ENCODE peak calls at places on chromosomes 12 and 14, in eight cellular contexts. W is Calu3, C is right atrium auricular region, X is WTC11, S is stomach, U is AG10803, E is body of pancreas, H is GM12865. B is an unnamed sample.

GRCh38 chr14:23525611-23526010 is 26.0 kb downstream of the ZFHX2 start:
- DNase-seq in W (no peak), C (no peak), X (no peak), S (no peak), U (no peak), E (no peak), H (no peak), B (no peak)

GRCh38 chr12:106780010-106780625 is 5.6 kb downstream of the RIC8B start:
- DNase-seq in W (peak; percentile 34), C (no peak), X (no peak), S (no peak), U (no peak), E (no peak), H (no peak), B (no peak)

GRCh38 chr12:62732861-62733427 is 202.0 kb downstream of the PPM1H start:
- DNase-seq in W (peak; percentile 74), C (no peak), X (no peak), S (no peak), U (peak; percentile 76), E (no peak), H (peak; percentile 39), B (no peak)

GRCh38 chr12:6277982-6278438 is 32.5 kb upstream of the PLEKHG6 start:
- DNase-seq in W (peak; percentile 66), C (no peak), X (no peak), S (peak; percentile 68), U (no peak), E (peak; percentile 77), H (peak; percentile 63), B (peak; percentile 25)

GRCh38 chr12:84336231-84336630 is 576.4 kb downstream of the SLC6A15 start:
- DNase-seq in W (no peak), C (no peak), X (no peak), S (no peak), U (no peak), E (no peak), H (no peak), B (no peak)

GRCh38 chr12:26091837-26092236 is 33.0 kb downstream of the BHLHE41 start:
- DNase-seq in W (no peak), C (no peak), X (peak; percentile 40), S (no peak), U (no peak), E (no peak), H (no peak), B (no peak)

GRCh38 chr12:4257442-4257841 is 16.1 kb upstream of the CCND2 start:
- DNase-seq in W (no peak), C (no peak), X (no peak), S (no peak), U (no peak), E (no peak), H (no peak), B (no peak)

GRCh38 chr12:129719426-129719825 is 184.4 kb downstream of the TMEM132D start:
- DNase-seq in W (no peak), C (no peak), X (no peak), S (no peak), U (no peak), E (no peak), H (no peak), B (no peak)

GRCh38 chr14:94561656-94562010 is 391 bp downstream of the SERPINA4 start:
- DNase-seq in W (no peak), C (no peak), X (no peak), S (no peak), U (no peak), E (no peak), H (no peak), B (no peak)

GRCh38 chr12:117125275-117125613 is 26.0 kb upstream of the TESC start:
- DNase-seq in W (no peak), C (no peak), X (no peak), S (no peak), U (no peak), E (no peak), H (no peak), B (no peak)

GRCh38 chr12:41983394-41983793 is 161.3 kb downstream of the GXYLT1 start:
- DNase-seq in W (no peak), C (no peak), X (no peak), S (no peak), U (no peak), E (no peak), H (no peak), B (no peak)

GRCh38 chr14:34368115-34368970 is 93.7 kb downstream of the SPTSSA start:
- DNase-seq in W (no peak), C (no peak), X (no peak), S (no peak), U (peak; percentile 94), E (peak; percentile 26), H (no peak), B (no peak)

GRCh38 chr14:100994757-100995156 is 91.2 kb upstream of the RTL1 start:
- DNase-seq in W (no peak), C (no peak), X (no peak), S (no peak), U (no peak), E (no peak), H (no peak), B (no peak)

GRCh38 chr14:87745507-87746118 is 247.4 kb downstream of the GALC start:
- DNase-seq in W (peak; percentile 44), C (no peak), X (peak; percentile 62), S (no peak), U (peak; percentile 50), E (peak; percentile 25), H (peak; percentile 35), B (no peak)

GRCh38 chr12:98736352-98737326 is 91.5 kb downstream of the APAF1 start:
- DNase-seq in W (no peak), C (no peak), X (peak; percentile 25), S (no peak), U (no peak), E (peak; percentile 20), H (no peak), B (no peak)

GRCh38 chr14:85531594-85532391 is 1.8 kb downstream of the FLRT2 start:
- DNase-seq in W (no peak), C (peak; percentile 87), X (peak; percentile 68), S (peak; percentile 26), U (peak; percentile 88), E (peak; percentile 69), H (no peak), B (no peak)
- TF ChIP-seq CTCF in W (no peak), C (no peak), X (no peak), S (no peak), U (peak; percentile 62), E (peak; percentile 25), H (no peak), B (no peak)

DNA sequence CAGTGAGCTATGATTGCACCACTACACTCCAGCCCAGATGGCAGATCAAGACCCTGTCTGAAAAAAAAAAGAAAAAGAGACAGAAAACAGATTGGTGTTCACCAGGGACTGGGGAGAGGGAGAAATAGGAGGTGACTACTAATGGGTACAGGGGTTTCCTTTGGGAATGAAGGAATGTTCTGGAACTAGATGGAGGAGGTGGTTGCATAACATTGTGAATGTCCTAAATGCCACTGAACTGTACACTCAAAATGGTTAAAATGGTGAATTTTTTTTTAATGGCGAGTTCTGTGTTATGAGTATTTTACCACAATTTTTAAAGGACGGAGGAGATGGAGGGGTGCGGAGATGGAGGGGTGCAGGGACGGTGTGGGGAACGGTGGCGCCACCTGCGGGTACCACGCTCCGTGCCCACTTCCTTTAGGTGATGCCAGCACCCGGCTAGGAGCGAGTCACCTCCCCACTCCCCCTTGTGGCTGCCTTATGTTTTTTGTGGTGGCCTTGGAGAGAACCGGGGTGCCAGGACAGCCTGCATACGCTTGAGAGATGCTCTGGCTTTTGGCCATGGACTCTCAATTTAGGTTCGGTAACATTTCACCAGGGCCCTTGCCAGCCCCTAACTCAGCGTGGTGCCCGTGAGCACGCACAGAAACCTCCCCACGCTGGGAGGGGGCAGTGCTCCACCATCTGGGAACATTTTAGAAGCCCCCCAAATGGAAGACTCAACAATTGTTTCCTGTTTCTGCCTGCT is 16.1 kb downstream of the UBC start:
- DNase-seq in W (peak; percentile 82), C (no peak), X (peak; percentile 59), S (peak; percentile 72), U (no peak), E (peak; percentile 48), H (peak; percentile 73), B (peak; percentile 55)
- TF ChIP-seq CTCF in W (peak; percentile 74), C (peak; percentile 25), X (peak; percentile 28), S (peak; percentile 49), U (peak; percentile 49), E (peak; percentile 37), H (peak; percentile 64), B (peak; percentile 33)

GRCh38 chr14:69094481-69094880 is 58.4 kb downstream of the DCAF5 start:
- DNase-seq in W (no peak), C (no peak), X (no peak), S (no peak), U (no peak), E (no peak), H (no peak), B (no peak)

GRCh38 chr14:69093551-69094421 is 59.1 kb downstream of the DCAF5 start:
- DNase-seq in W (peak; percentile 66), C (no peak), X (no peak), S (peak; percentile 42), U (peak; percentile 71), E (peak; percentile 16), H (no peak), B (no peak)

GRCh38 chr14:69092840-69093422 is 60.0 kb downstream of the DCAF5 start:
- DNase-seq in W (no peak), C (no peak), X (no peak), S (no peak), U (no peak), E (no peak), H (peak; percentile 14), B (no peak)

GRCh38 chr14:69097974-69098373 is 54.9 kb downstream of the DCAF5 start:
- DNase-seq in W (no peak), C (no peak), X (no peak), S (no peak), U (no peak), E (no peak), H (no peak), B (no peak)

GRCh38 chr14:69096766-69097475 is 56.0 kb downstream of the DCAF5 start:
- DNase-seq in W (no peak), C (no peak), X (no peak), S (no peak), U (no peak), E (no peak), H (no peak), B (no peak)
- TF ChIP-seq CTCF in W (no peak), C (no peak), X (no peak), S (no peak), U (no peak), E (no peak), H (no peak), B (no peak)

GRCh38 chr12:11622774-11623375 is 26.6 kb upstream of the ETV6 start:
- DNase-seq in W (no peak), C (no peak), X (no peak), S (no peak), U (peak; percentile 9), E (no peak), H (peak; percentile 13), B (no peak)
- TF ChIP-seq CTCF in W (no peak), C (no peak), X (no peak), S (no peak), U (peak; percentile 44), E (no peak), H (peak; percentile 8), B (no peak)

B was measured in activated B cell treated with CpG ODN at 0.5 μM for 24 hours.